ENCODE peak calls at places on chromosome 2, in six cellular contexts. Y, A, J, V, K and N are unnamed samples. For H3K4me1, the result is how much of the 10 kb centered on the place peaks cover.

GRCh38 chr2:85148190-85148589 is 15.0 kb downstream of the TCF7L1 start:
- DNase-seq in Y (no peak), A (no peak), J (no peak), V (no peak), K (no peak), N (no peak)

GRCh38 chr2:236744316-236745105 is 174.9 kb downstream of the ACKR3 start:
- DNase-seq in Y (no peak), A (no peak), J (peak), V (no peak), K (no peak), N (no peak)

GRCh38 chr2:149544692-149545091 is 42.9 kb downstream of the MMADHC start:
- DNase-seq in Y (no peak), A (no peak), J (no peak), V (no peak), K (no peak), N (no peak)

GRCh38 chr2:71720283-71720560 is 266.9 kb downstream of the DYSF start:
- DNase-seq in Y (no peak), A (no peak), J (no peak), V (no peak), K (no peak), N (no peak)

GRCh38 chr2:160993543-160994090 is 166.6 kb upstream of the TANK start:
- DNase-seq in Y (no peak), A (no peak), J (no peak), V (no peak), K (no peak), N (peak)

GRCh38 chr2:210599476-210599875 is 43.1 kb downstream of the CPS1 start:
- DNase-seq in Y (no peak), A (no peak), J (no peak), V (no peak), K (no peak), N (no peak)

GRCh38 chr2:98729652-98730051 is 1.3 kb downstream of the MGAT4A start:
- DNase-seq in Y (no peak), A (no peak), J (no peak), V (no peak), K (no peak), N (no peak)

GRCh38 chr2:191617589-191617988 is 60.3 kb upstream of the NABP1 start:
- DNase-seq in Y (no peak), A (no peak), J (no peak), V (no peak), K (peak), N (no peak)

GRCh38 chr2:128386066-128386465 is 67.4 kb upstream of the HS6ST1 start:
- DNase-seq in Y (no peak), A (peak), J (no peak), V (peak), K (no peak), N (no peak)

GRCh38 chr2:200377774-200378336 is 71.4 kb downstream of the SPATS2L start:
- DNase-seq in Y (no peak), A (no peak), J (no peak), V (no peak), K (no peak), N (peak)

GRCh38 chr2:223047260-223047761 is 4.7 kb upstream of the KCNE4 start:
- DNase-seq in Y (peak), A (no peak), J (peak), V (no peak), K (no peak), N (no peak)

GRCh38 chr2:157056200-157056676 is 201.3 kb upstream of the GALNT5 start:
- DNase-seq in Y (no peak), A (no peak), J (peak), V (no peak), K (no peak), N (no peak)

GRCh38 chr2:131125195-131125757 is 20.1 kb downstream of the PLEKHB2 start:
- DNase-seq in Y (peak), A (no peak), J (no peak), V (no peak), K (no peak), N (no peak)

GRCh38 chr2:85342156-85342555 is 12.2 kb downstream of the RETSAT start:
- DNase-seq in Y (no peak), A (no peak), J (no peak), V (no peak), K (no peak), N (no peak)

GRCh38 chr2:6181525-6182270 is 489.5 kb downstream of the SOX11 start:
- DNase-seq in Y (peak), A (no peak), J (peak), V (no peak), K (no peak), N (no peak)

GRCh38 chr2:99562516-99562915 is 72.7 kb upstream of the REV1 start:
- DNase-seq in Y (no peak), A (no peak), J (no peak), V (no peak), K (no peak), N (no peak)

GRCh38 chr2:88697361-88698026 is 6.0 kb downstream of the RPIA start:
- DNase-seq in Y (no peak), A (no peak), J (no peak), V (no peak), K (no peak), N (no peak)

DNA sequence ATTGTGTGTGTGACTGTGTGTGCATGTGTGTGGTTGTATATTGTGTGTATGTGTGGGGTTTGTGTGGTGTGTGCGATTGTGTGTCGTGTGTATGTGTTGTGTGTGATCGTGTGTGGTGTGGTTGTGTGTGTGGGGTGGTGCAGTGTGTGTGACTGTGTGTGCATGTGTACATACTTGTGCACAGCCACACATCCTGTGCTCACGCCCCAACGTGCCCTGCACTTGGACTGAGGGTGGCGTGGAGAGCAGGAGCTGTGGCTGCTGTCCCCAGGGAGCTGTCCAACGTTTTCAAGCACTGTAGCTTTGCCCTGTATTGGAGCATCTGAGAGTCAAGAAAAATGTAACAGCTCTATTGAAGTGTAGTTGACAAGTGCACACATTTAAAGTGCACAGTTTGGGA is 243.2 kb upstream of the HDAC4 start:
- DNase-seq in Y (peak), A (no peak), J (no peak), V (no peak), K (no peak), N (no peak)
- H3K27ac ChIP-seq in Y (no peak), A (no peak), J (no peak), V (no peak), K (no peak), N (no peak)

GRCh38 chr2:219560893-219561178 is 10.5 kb downstream of the OBSL1 start:
- DNase-seq in Y (no peak), A (no peak), J (no peak), V (no peak), K (no peak), N (no peak)

GRCh38 chr2:219561179-219562048 is 9.9 kb downstream of the OBSL1 start:
- DNase-seq in Y (no peak), A (no peak), J (no peak), V (no peak), K (no peak), N (no peak)

GRCh38 chr2:219560037-219560892 is 11.1 kb downstream of the OBSL1 start:
- DNase-seq in Y (no peak), A (no peak), J (no peak), V (no peak), K (peak), N (no peak)

GRCh38 chr2:219563271-219563928 is 7.9 kb downstream of the OBSL1 start:
- DNase-seq in Y (no peak), A (no peak), J (no peak), V (no peak), K (no peak), N (peak)

GRCh38 chr2:219562049-219563020 is 9.0 kb downstream of the OBSL1 start:
- DNase-seq in Y (no peak), A (no peak), J (no peak), V (peak), K (no peak), N (no peak)
- H3K4me1 ChIP-seq in Y (under half), A (under half), J (under half), V (under half), K (under half), N (under half)

DNA sequence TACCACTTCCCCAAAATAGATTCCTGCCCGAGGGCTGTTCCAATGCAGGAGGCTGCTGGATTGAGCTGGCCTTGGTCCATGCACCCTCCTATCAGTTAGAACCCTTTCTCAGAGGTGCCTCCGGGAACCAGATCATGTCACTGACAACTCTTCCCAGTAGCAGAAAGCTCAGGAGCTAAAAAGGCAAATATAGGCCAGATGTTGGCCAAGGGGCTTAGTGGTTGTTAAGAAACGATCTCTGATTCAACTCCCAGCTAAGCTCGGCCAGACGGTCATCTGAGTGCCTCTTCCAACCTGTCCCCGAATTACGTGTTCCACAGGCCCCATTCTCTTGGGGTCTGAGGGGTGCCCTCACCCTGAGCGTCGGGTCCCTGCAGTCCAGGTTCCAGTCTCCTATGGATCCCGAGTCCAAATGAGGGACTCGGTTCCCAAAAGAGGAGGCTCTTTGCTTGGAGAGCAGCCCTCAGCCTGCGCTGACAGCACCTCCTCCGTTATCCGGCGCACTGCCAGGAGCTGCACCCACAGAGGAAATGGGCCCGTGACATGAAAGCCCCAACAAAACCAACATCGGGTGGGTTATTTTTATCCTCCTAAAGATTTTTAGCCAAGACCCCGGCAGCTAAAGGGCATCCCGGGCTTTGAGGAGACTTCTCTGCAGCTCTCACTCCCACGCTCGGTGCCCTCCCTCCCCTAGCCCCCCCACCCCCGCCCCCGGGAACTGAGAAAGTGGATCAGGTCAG is 106.7 kb upstream of the ID2 start:
- DNase-seq in Y (no peak), A (no peak), J (peak), V (peak), K (peak), N (no peak)
- H3K4me3 ChIP-seq in Y (no peak), A (peak), J (no peak), V (no peak), K (peak), N (no peak)

GRCh38 chr2:182521453-182522427 is 94.9 kb upstream of the PDE1A start:
- DNase-seq in Y (no peak), A (no peak), J (no peak), V (no peak), K (no peak), N (no peak)

GRCh38 chr2:182522930-182523541 is 96.2 kb upstream of the PDE1A start:
- DNase-seq in Y (no peak), A (no peak), J (no peak), V (no peak), K (no peak), N (no peak)

GRCh38 chr2:182522428-182522896 is 95.6 kb upstream of the PDE1A start:
- DNase-seq in Y (peak), A (no peak), J (no peak), V (no peak), K (no peak), N (no peak)
- H3K27ac ChIP-seq in Y (no peak), A (no peak), J (no peak), V (peak), K (no peak), N (no peak)

GRCh38 chr2:174611851-174612250 is 14.2 kb upstream of the WIPF1 start:
- DNase-seq in Y (no peak), A (no peak), J (no peak), V (no peak), K (no peak), N (no peak)

GRCh38 chr2:174609261-174609660 is 11.7 kb upstream of the WIPF1 start:
- DNase-seq in Y (no peak), A (no peak), J (no peak), V (no peak), K (no peak), N (no peak)

GRCh38 chr2:174611006-174611405 is 13.4 kb upstream of the WIPF1 start:
- DNase-seq in Y (no peak), A (no peak), J (no peak), V (no peak), K (no peak), N (no peak)

GRCh38 chr2:174608866-174609214 is 11.2 kb upstream of the WIPF1 start:
- DNase-seq in Y (no peak), A (no peak), J (no peak), V (no peak), K (no peak), N (no peak)

GRCh38 chr2:174610243-174610995 is 12.8 kb upstream of the WIPF1 start:
- DNase-seq in Y (no peak), A (no peak), J (no peak), V (peak), K (no peak), N (no peak)
- H3K4me1 ChIP-seq in Y (under half), A (under half), J (under half), V (half or more), K (half or more), N (under half)

GRCh38 chr2:45992021-45992745 is 305.0 kb upstream of the EPAS1 start:
- DNase-seq in Y (no peak), A (peak), J (peak), V (no peak), K (no peak), N (peak)
- H3K4me3 ChIP-seq in Y (no peak), A (no peak), J (no peak), V (no peak), K (no peak), N (no peak)

DNA sequence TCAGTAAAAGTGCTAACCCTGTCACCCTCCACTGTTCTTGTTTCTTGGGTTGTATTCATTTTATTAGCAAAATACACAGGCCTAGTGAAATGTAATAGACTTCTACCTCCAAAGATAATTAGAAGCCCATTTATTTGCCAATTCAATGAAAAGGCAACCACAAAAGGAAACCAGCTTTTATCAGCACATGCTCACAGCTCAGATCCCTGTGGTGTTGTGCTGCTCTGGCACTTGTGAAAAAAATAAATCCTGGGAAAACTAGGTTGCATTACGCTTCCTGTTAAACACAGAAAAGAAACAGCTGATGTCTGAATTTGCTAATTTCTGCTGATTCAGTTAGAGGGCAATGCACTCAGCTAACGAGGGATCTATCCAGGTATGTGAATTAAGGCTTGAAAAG is 357.4 kb upstream of the ETAA1 start:
- DNase-seq in Y (peak), A (no peak), J (no peak), V (no peak), K (no peak), N (no peak)
- H3K27ac ChIP-seq in Y (no peak), A (no peak), J (no peak), V (no peak), K (no peak), N (peak)

GRCh38 chr2:202169826-202170424 is 68.5 kb downstream of the SUMO1 start:
- DNase-seq in Y (no peak), A (no peak), J (no peak), V (no peak), K (no peak), N (no peak)

GRCh38 chr2:202169131-202169530 is 69.3 kb downstream of the SUMO1 start:
- DNase-seq in Y (no peak), A (no peak), J (no peak), V (no peak), K (no peak), N (no peak)

GRCh38 chr2:202165945-202166344 is 72.5 kb downstream of the SUMO1 start:
- DNase-seq in Y (no peak), A (no peak), J (peak), V (no peak), K (no peak), N (no peak)

GRCh38 chr2:202172439-202173191 is 65.8 kb downstream of the SUMO1 start:
- DNase-seq in Y (no peak), A (no peak), J (peak), V (no peak), K (no peak), N (no peak)

DNA sequence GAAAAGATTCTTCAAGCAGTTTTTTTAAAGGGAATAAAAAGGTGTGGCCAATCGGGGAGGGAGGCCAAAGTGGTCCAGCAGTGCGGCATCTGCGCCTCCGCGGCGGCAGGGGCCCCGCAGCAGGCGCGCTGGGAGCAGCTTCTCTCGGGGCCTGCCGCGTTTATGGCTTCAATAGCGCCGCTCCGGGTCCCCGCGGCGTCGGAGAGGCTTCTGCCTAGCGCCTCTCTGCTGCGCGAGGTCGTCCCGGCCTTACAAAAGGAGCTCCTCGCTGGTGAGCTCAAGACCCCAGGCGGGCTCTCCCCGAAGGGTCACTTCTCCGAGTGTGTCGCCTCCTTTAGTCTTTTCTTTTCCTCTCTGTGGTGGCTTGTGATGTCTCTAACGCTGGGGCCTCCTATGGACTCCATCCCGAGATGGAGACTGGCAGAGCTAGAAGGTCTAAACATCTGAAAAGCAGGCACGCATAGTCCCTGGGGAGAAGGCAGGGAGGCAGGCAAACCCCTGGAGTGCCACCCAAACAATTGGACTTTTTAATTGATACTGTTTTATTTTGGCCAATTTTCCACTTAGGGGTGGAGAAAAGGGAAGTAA is 67.1 kb downstream of the SUMO1 start:
- DNase-seq in Y (peak), A (no peak), J (no peak), V (no peak), K (peak), N (no peak)
- H3K4me1 ChIP-seq in Y (under half), A (under half), J (under half), V (under half), K (under half), N (under half)

GRCh38 chr2:44778221-44778654 is 163.3 kb upstream of the SIX3 start:
- DNase-seq in Y (peak), A (no peak), J (no peak), V (peak), K (no peak), N (no peak)
- H3K4me3 ChIP-seq in Y (peak), A (no peak), J (no peak), V (no peak), K (no peak), N (no peak)

GRCh38 chr2:207157162-207157481 is 8.6 kb downstream of the KLF7 start:
- DNase-seq in Y (no peak), A (no peak), J (no peak), V (no peak), K (no peak), N (no peak)
- H3K27ac ChIP-seq in Y (no peak), A (peak), J (no peak), V (peak), K (no peak), N (no peak)